ENCODE peak calls at places on chromosomes 3 and 15, in eight cellular contexts. J is mucosa of descending colon, X is cardiac muscle cell, F is left ventricle myocardium inferior, W is upper lobe of left lung, H is mammary epithelial cell, Q is lung, N is PC-3. E is an unnamed sample.
A peak's percentile ranks its signal among the peaks of the same experiment; 100 is the strongest.

GRCh38 chr15:70104227-70104626 is 6.5 kb upstream of the TLE3 start:
- DNase-seq in W (no peak), F (no peak), Q (no peak), J (no peak), X (no peak), N (no peak), H (no peak), E (no peak)

GRCh38 chr3:52851348-52851747 is 16.5 kb upstream of the MUSTN1 start:
- DNase-seq in Q (no peak), J (no peak), X (peak; percentile 56), F (no peak), W (peak; percentile 43), H (peak; percentile 12), N (peak; percentile 51), E (peak; percentile 29)

GRCh38 chr15:56917652-56918045 is 795 bp upstream of the TCF12 start:
- DNase-seq in N (no peak), Q (no peak), X (no peak), F (no peak), W (peak; percentile 21), J (no peak), H (no peak), E (no peak)

GRCh38 chr15:40941528-40942336 is 11.5 kb upstream of the CHAC1 start:
- DNase-seq in W (peak; percentile 81), Q (peak; percentile 73), F (peak; percentile 81), N (peak; percentile 84), X (peak; percentile 84), J (peak; percentile 88), H (peak; percentile 65), E (no peak)

GRCh38 chr3:45021524-45021923 is 4.6 kb upstream of the CLEC3B start:
- DNase-seq in J (no peak), H (no peak), X (peak; percentile 26), Q (no peak), N (no peak), W (no peak), F (peak; percentile 80), E (no peak)

GRCh38 chr3:5055352-5056004 is 66.6 kb upstream of the ARL8B start:
- DNase-seq in H (no peak), Q (no peak), J (no peak), N (no peak), W (peak; percentile 38), X (no peak), F (no peak), E (no peak)

GRCh38 chr3:73614385-73614784 is 10.4 kb downstream of the PDZRN3 start:
- DNase-seq in N (no peak), W (no peak), H (peak; percentile 68), Q (no peak), X (peak; percentile 98), F (no peak), J (no peak), E (no peak)

GRCh38 chr3:30455840-30456239 is 150.6 kb upstream of the TGFBR2 start:
- DNase-seq in W (no peak), H (no peak), F (peak; percentile 35), N (no peak), Q (no peak), J (no peak), X (peak; percentile 97), E (no peak)

GRCh38 chr15:41790756-41791546 is 16.7 kb downstream of the MAPKBP1 start:
- DNase-seq in N (peak; percentile 90), X (peak; percentile 63), W (no peak), F (no peak), H (peak; percentile 80), Q (no peak), J (no peak), E (no peak)

GRCh38 chr3:177589921-177590336 is 392.6 kb upstream of the TBL1XR1 start:
- DNase-seq in X (peak; percentile 95), H (peak; percentile 99), Q (peak; percentile 39), N (peak; percentile 96), W (no peak), F (no peak), J (no peak), E (no peak)

GRCh38 chr3:193998628-193999027 is 137.3 kb upstream of the HES1 start:
- DNase-seq in J (no peak), N (no peak), Q (no peak), F (no peak), W (no peak), H (no peak), X (no peak), E (no peak)

GRCh38 chr15:81038975-81039607 is 38.4 kb downstream of the TLNRD1 start:
- DNase-seq in X (peak; percentile 48), Q (no peak), J (no peak), N (no peak), W (peak; percentile 50), H (peak; percentile 75), F (no peak), E (no peak)

GRCh38 chr15:74262635-74263034 is 26.5 kb downstream of the CCDC33 start:
- DNase-seq in N (no peak), H (no peak), X (no peak), F (no peak), W (no peak), Q (no peak), J (no peak), E (no peak)

GRCh38 chr3:115698851-115699535 is 75.7 kb downstream of the GAP43 start:
- DNase-seq in X (no peak), N (no peak), W (no peak), J (no peak), F (no peak), Q (no peak), H (peak; percentile 9), E (peak; percentile 64)

GRCh38 chr3:69999191-70000027 is at the start of gene SAMMSON:
- DNase-seq in J (no peak), Q (no peak), W (no peak), F (no peak), N (peak; percentile 17), X (peak; percentile 54), H (no peak), E (no peak)

GRCh38 chr3:53880396-53881345 is 1.3 kb downstream of the ACTR8 start:
- DNase-seq in F (no peak), N (no peak), J (no peak), X (peak; percentile 45), W (no peak), Q (no peak), H (no peak), E (no peak)

DNA sequence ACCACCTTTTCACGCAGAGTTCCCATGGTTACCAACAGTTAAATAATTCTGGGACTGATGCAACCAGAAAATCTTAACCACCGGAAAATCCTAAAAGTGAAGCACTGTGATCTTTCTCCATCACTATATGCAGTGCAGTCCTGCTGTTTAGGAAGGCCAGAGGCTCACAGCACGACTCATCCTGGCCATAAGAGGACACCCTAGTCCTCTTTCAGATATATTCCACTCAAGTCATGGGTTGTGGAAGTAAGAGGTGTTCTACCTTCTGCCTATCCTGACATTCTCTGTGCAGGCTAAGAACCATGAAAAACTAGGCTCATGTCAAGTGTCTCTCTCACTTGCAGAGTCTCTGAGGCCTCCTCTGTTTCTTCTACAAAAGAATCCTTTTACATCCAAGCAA is 67.2 kb downstream of the DHX30 start:
- DNase-seq in F (no peak), W (no peak), X (no peak), N (no peak), J (no peak), Q (no peak), H (no peak), E (no peak)
- H3K36me3 ChIP-seq in F (peaks cover 98% of the 10 kb centered on the region), W (peaks cover 67% of the 10 kb centered on the region), X (peaks cover 48% of the 10 kb centered on the region), N (peaks cover 58% of the 10 kb centered on the region), J (peaks cover 5% of the 10 kb centered on the region), Q (peaks cover 50% of the 10 kb centered on the region), H (peaks cover 24% of the 10 kb centered on the region), E (peaks cover 24% of the 10 kb centered on the region)

DNA sequence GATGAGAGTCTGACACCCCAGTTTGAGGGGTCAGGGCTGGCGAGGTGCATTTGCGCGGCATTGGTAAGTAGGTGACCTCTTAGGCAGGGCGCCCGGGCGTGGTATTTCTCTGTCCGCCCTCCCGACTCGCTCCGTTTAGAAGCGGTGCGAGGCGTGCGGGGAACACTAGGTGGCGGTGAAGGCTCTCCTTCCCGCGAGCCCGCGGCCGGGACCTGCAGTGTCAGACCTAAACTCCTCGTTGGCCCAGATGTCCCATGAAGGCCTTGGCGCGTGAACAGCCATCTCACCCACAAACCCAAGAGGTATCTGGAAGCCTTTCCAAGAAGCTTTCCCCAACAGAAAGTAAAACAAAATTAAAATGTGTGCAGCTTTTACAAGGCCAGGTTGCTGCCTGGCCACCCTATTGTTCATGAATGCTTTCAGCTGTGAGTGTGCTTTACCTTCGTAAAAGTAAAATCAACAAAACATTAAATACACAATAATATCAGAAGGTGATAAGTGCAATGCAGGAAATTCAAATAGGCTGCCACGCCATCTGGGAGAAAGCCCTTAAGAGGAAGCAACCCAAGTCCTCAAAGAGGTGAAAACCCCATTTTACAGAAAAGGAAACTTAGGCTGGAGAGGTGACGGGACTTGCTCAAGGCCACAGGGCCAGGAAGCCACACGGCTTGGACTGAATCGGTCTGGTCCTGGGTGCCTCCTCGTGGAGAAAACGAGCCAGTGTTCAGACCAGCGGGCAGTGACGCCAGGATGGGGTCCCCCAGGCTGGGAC is 120.3 kb downstream of the ETFA start:
- DNase-seq in Q (peak; percentile 79), J (peak; percentile 80), N (peak; percentile 84), H (peak; percentile 61), F (peak; percentile 82), W (peak; percentile 79), X (peak; percentile 76), E (peak; percentile 58)
- H3K4me3 ChIP-seq in Q (no peak overlapping the region), J (no peak overlapping the region), N (peak overlapping the region; percentile 49), H (peak overlapping the region; percentile 52), F (peak overlapping the region; percentile 36), W (no peak overlapping the region), X (no peak overlapping the region), E (no peak overlapping the region)

GRCh38 chr3:123767020-123767394 is 117.1 kb downstream of the MYLK start:
- DNase-seq in J (no peak), F (no peak), W (no peak), N (no peak), H (no peak), Q (no peak), X (no peak), E (no peak)

GRCh38 chr3:123766195-123767019 is 117.7 kb downstream of the MYLK start:
- DNase-seq in W (no peak), F (no peak), Q (no peak), X (peak; percentile 49), J (no peak), H (no peak), N (no peak), E (no peak)

GRCh38 chr3:123767564-123768292 is 116.4 kb downstream of the MYLK start:
- DNase-seq in H (no peak), F (no peak), N (no peak), X (no peak), W (no peak), J (no peak), Q (no peak), E (no peak)

GRCh38 chr3:123769360-123769743 is 114.8 kb downstream of the MYLK start:
- DNase-seq in N (peak; percentile 25), F (no peak), H (no peak), J (no peak), Q (no peak), X (no peak), W (no peak), E (no peak)

GRCh38 chr3:123768480-123769359 is 115.4 kb downstream of the MYLK start:
- DNase-seq in Q (no peak), J (no peak), X (no peak), N (no peak), W (no peak), F (no peak), H (no peak), E (no peak)
- H3K4me1 ChIP-seq in Q (no peaks in the 10 kb centered on the region), J (no peaks in the 10 kb centered on the region), X (no peaks in the 10 kb centered on the region), N (peaks cover 4% of the 10 kb centered on the region), W (no peaks in the 10 kb centered on the region), F (no peaks in the 10 kb centered on the region), H (peaks cover 19% of the 10 kb centered on the region), E (peaks cover 3% of the 10 kb centered on the region)

DNA sequence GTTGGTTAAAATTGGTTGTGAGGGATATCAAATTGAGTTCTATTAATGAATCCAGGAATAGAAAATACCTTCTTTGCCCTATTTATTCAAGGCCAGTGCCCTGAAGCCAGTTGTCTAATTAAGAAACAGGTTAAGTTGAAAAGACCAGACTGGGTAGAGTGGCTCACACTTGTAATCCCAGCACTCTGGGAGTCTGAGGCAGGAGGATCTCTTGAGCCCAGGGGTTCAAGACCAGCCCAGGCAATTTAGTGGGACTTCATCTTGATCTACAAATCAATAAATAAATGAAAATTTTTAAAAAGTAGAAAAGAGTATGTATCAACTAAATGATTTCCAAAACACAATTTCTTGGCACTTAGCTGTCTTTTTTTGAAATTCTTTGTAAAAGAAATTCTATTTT is 40.3 kb upstream of the TRPM1 start:
- DNase-seq in Q (no peak), J (no peak), F (no peak), X (no peak), N (no peak), H (no peak), W (no peak), E (no peak)
- H3K36me3 ChIP-seq in Q (no peaks in the 10 kb centered on the region), J (no peaks in the 10 kb centered on the region), F (no peaks in the 10 kb centered on the region), X (no peaks in the 10 kb centered on the region), N (no peaks in the 10 kb centered on the region), H (no peaks in the 10 kb centered on the region), W (no peaks in the 10 kb centered on the region), E (no peaks in the 10 kb centered on the region)